ENCODE peak calls at places on chromosome 21, in six cellular contexts. K is breast epithelium, X is spleen, A is upper lobe of left lung, E is esophagus muscularis mucosa, C is endothelial cell of umbilical vein. J is an unnamed sample.
A peak's percentile ranks its signal among the peaks of the same experiment; 100 is the strongest.

GRCh38 chr21:35743571-35743970 is 316.8 kb downstream of the SETD4 start:
- DNase-seq in C (no peak), A (no peak), X (no peak), E (no peak), K (no peak), J (no peak)

GRCh38 chr21:46634966-46635323 is 529 bp upstream of the PRMT2 start:
- DNase-seq in C (peak; percentile 89), X (no peak), A (no peak), E (peak; percentile 94), K (no peak), J (peak; percentile 40)

GRCh38 chr21:33789697-33790096 is 125.9 kb downstream of the ATP5PO start:
- DNase-seq in K (no peak), E (no peak), A (no peak), C (peak; percentile 29), X (no peak), J (no peak)

GRCh38 chr21:18041012-18041411 is 203.6 kb upstream of the CHODL start:
- DNase-seq in E (no peak), X (no peak), A (no peak), C (peak; percentile 59), K (no peak), J (no peak)

GRCh38 chr21:33075128-33075527 is 5.2 kb downstream of the OLIG1 start:
- DNase-seq in A (no peak), E (no peak), X (no peak), C (no peak), K (no peak), J (no peak)

GRCh38 chr21:17387030-17387617 is 125.7 kb upstream of the CXADR start:
- DNase-seq in C (peak; percentile 67), E (no peak), X (no peak), A (no peak), K (no peak), J (peak; percentile 54)

GRCh38 chr21:27190601-27191000 is 223.7 kb upstream of the ADAMTS5 start:
- DNase-seq in C (no peak), A (no peak), K (no peak), X (no peak), E (no peak), J (no peak)

GRCh38 chr21:46515109-46515508 is 56.4 kb downstream of the DIP2A start:
- DNase-seq in A (no peak), C (peak; percentile 75), K (no peak), X (no peak), E (no peak), J (peak; percentile 82)

GRCh38 chr21:16047857-16048256 is 318.1 kb downstream of the USP25 start:
- DNase-seq in X (no peak), E (no peak), C (no peak), K (no peak), A (no peak), J (no peak)

DNA sequence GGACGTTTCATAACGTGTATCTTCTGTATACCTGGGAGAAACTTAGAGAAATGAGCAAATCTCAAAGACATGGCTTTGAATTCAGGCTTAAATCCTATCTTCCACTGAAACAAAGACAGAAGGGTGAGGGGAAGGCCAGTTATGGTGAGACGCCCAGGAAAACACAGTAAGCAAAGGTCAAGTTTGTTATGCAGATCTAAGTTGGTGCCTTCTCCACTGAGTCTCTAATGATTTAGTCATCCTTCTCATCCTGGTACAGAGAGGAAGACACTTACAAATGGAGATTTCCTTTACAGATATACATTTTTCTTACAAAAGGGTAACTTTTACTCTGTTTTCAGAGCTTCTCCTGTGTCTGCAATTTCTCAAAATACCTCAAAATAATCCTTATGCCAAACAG is 64.4 kb downstream of the MAP3K7CL start:
- DNase-seq in X (no peak), K (no peak), A (no peak), E (no peak), C (no peak), J (no peak)
- H3K4me3 ChIP-seq in X (no peak overlapping the region), K (no peak overlapping the region), A (no peak overlapping the region), E (no peak overlapping the region), C (no peak overlapping the region), J (no peak overlapping the region)

GRCh38 chr21:14325575-14325974 is 57.4 kb downstream of the HSPA13 start:
- DNase-seq in X (no peak), A (no peak), E (no peak), K (no peak), C (no peak), J (no peak)
- TF ChIP-seq POLR2AphosphoS5 in X (no peak), A (no peak), E (no peak), K (no peak), C (no peak), J (no peak)

GRCh38 chr21:26170471-26171309 is at the start of gene APP:
- DNase-seq in K (peak; percentile 87), X (peak; percentile 98), E (peak; percentile 94), C (peak; percentile 73), A (peak; percentile 98), J (peak; percentile 91)

GRCh38 chr21:26169061-26169610 is 1.4 kb downstream of the APP start:
- DNase-seq in X (no peak), C (peak; percentile 76), K (peak; percentile 55), A (no peak), E (no peak), J (peak; percentile 51)

GRCh38 chr21:26171310-26172100 is 935 bp upstream of the APP start:
- DNase-seq in A (no peak), E (no peak), X (no peak), K (no peak), C (no peak), J (no peak)

GRCh38 chr21:26167593-26167992 is 3.0 kb downstream of the APP start:
- DNase-seq in E (no peak), C (peak; percentile 46), A (no peak), X (no peak), K (no peak), J (no peak)

GRCh38 chr21:26169611-26170470 is 729 bp downstream of the APP start:
- DNase-seq in A (peak; percentile 92), X (peak; percentile 92), E (no peak), K (peak; percentile 61), C (peak; percentile 59), J (peak; percentile 62)
- TF ChIP-seq POLR2A in A (no peak), X (no peak), E (no peak), K (no peak), C (peak; percentile 38), J (no peak)

GRCh38 chr21:43893536-43894205 is 28.6 kb downstream of the AGPAT3 start:
- DNase-seq in E (no peak), X (peak; percentile 79), C (peak; percentile 88), K (no peak), A (no peak), J (peak; percentile 49)

GRCh38 chr21:43892984-43893535 is 28.0 kb downstream of the AGPAT3 start:
- DNase-seq in C (no peak), X (peak; percentile 8), K (no peak), A (no peak), E (no peak), J (no peak)

GRCh38 chr21:43890042-43890441 is 25.0 kb downstream of the AGPAT3 start:
- DNase-seq in E (no peak), C (no peak), K (no peak), X (peak; percentile 34), A (no peak), J (no peak)

GRCh38 chr21:43892334-43892733 is 27.3 kb downstream of the AGPAT3 start:
- DNase-seq in K (no peak), X (no peak), E (no peak), A (no peak), C (no peak), J (no peak)

DNA sequence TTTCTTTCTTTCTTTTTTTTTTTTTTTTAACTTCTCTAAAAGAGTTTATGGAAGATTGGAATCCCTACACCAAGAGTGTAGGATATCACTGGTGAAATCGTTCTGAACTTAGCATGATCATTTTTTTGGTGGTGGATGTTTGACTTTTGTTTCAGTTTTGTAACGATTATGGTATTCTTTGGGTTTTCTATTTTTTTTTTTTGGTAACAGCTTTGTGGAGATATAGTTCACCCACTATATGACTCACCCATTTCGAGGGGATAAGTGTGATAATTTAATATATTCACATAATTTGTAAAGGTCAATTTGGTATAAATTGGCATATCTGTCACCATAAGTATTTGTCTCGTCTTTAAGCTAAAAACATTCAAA is 29.2 kb downstream of the AGPAT3 start:
- DNase-seq in A (no peak), X (no peak), K (no peak), C (no peak), E (no peak), J (no peak)
- H3K4me3 ChIP-seq in A (peak overlapping the region; percentile 3), X (no peak overlapping the region), K (no peak overlapping the region), C (no peak overlapping the region), E (no peak overlapping the region), J (no peak overlapping the region)

GRCh38 chr21:44303490-44303981 is 3.7 kb downstream of the PFKL start:
- DNase-seq in E (no peak), A (peak; percentile 33), C (no peak), K (no peak), X (no peak), J (peak; percentile 78)

GRCh38 chr21:44301961-44302406 is 2.1 kb downstream of the PFKL start:
- DNase-seq in C (no peak), E (no peak), K (no peak), A (peak; percentile 58), X (no peak), J (peak; percentile 59)

GRCh38 chr21:44304846-44305245 is 5.0 kb downstream of the PFKL start:
- DNase-seq in E (no peak), A (peak; percentile 26), X (no peak), K (no peak), C (peak; percentile 53), J (peak; percentile 43)

GRCh38 chr21:44305691-44306090 is 5.8 kb downstream of the PFKL start:
- DNase-seq in K (no peak), X (no peak), C (peak; percentile 11), A (no peak), E (no peak), J (no peak)

DNA sequence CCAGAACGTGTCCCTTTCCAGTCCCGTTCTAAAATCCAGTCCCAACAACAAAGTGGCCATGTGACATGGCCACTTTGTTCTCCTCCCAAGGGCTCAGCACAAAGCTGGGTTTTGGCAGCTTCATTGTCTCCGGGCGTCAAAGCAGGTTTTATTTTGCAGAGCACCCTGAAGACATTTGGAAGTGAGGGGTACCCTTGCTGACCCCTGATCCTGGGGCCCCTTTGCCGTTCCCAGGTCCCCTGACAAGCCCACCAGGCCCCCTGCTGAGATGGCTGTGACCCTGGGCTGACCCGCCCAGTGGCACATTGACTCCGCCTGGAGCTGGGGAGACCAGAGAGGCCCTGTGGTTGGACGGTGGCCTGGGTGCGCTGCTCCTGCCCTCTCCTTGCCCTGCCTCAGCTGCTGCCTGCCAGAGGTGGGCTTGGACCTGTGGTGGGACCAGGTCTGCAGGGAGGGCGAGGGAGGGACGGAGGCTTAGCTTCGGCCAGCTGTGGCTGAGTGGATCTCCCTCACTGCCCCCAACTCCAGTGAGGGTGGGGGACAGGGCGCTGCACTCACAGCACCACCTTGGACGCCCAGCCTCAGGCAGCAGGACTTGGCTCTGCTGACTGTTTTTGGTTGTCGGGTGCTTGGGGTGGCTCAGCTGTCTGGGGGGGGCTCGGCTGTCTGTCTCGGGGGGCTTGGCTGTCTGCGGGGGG is 4.3 kb downstream of the PFKL start:
- DNase-seq in X (no peak), A (peak; percentile 66), E (no peak), C (no peak), K (no peak), J (no peak)
- TF ChIP-seq POLR2AphosphoS5 in X (peak; percentile 32), A (no peak), E (no peak), C (no peak), K (no peak), J (no peak)

DNA sequence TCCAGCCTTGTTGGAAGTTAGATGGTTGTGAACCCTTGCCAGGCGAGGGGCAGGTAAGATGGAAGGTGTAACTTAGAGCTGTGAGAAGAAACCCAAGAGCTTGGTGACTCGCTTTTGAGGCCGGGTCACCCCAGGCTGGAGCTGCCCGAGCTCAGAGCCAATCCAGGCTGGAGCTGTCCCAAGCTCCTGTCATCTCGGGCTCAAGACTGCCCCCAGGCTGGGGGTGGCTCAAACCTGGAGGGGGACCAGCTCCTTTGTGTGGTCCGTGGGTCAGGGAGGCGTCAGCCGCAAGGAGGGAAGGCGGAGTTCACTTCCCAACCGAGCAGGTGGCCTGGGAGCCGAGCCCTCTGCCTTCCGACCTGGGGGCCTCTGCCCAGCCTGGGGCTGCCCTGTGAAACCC is 2.0 kb downstream of the HUNK start:
- DNase-seq in E (no peak), C (no peak), X (peak; percentile 64), A (peak; percentile 52), K (no peak), J (no peak)
- TF ChIP-seq POLR2A in E (no peak), C (no peak), X (no peak), A (no peak), K (no peak), J (no peak)

J was measured in stomach.